ENCODE peak calls at places on chromosomes 2 and 18, in nine cellular contexts. Z is HCEC 1CT; K is right cardiac atrium; T is foreskin fibroblast; L is PC-3; H is left lobe of liver; S is psoas muscle; F is stimulated activated CD4-positive, alpha-beta T cell treated with anti-CD3 and anti-CD28 coated beads, Interleukin-15, amount 100 ng/mL, for 1 hour; V is dermis blood vessel endothelial cell. P is an unnamed sample.

GRCh38 chr18:1306641-1307040 is 402.0 kb downstream of the ADCYAP1 start:
- DNase-seq in Z (no peak), K (no peak), T (no peak), L (no peak), H (no peak), S (no peak), F (no peak), V (no peak), P (no peak)

GRCh38 chr2:128638311-128638710 is 319.6 kb upstream of the HS6ST1 start:
- DNase-seq in Z (no peak), K (no peak), T (no peak), L (no peak), H (peak), S (no peak), F (no peak), V (no peak), P (no peak)

GRCh38 chr2:38754049-38754448 is 2.9 kb upstream of the SRSF7 start:
- DNase-seq in Z (no peak), K (no peak), T (no peak), L (no peak), H (no peak), S (no peak), F (no peak), V (no peak), P (no peak)

GRCh38 chr2:127707890-127708648 is 6.8 kb downstream of the SFT2D3 start:
- DNase-seq in Z (no peak), K (no peak), T (no peak), L (no peak), H (no peak), S (no peak), F (no peak), V (no peak), P (no peak)

GRCh38 chr2:226984461-226985226 is 148.8 kb downstream of the RHBDD1 start:
- DNase-seq in Z (no peak), K (no peak), T (no peak), L (no peak), H (no peak), S (no peak), F (no peak), V (no peak), P (no peak)

GRCh38 chr2:53896864-53897263 is 37.1 kb upstream of the GPR75 start:
- DNase-seq in Z (peak), K (no peak), T (peak), L (peak), H (no peak), S (no peak), F (no peak), V (peak), P (no peak)

GRCh38 chr2:140349695-140350094 is 1569.5 kb upstream of the NXPH2 start:
- DNase-seq in Z (peak), K (no peak), T (no peak), L (peak), H (no peak), S (no peak), F (no peak), V (no peak), P (no peak)

GRCh38 chr2:171810409-171810993 is 83.5 kb downstream of the SLC25A12 start:
- DNase-seq in Z (peak), K (no peak), T (peak), L (no peak), H (no peak), S (no peak), F (no peak), V (no peak), P (no peak)

GRCh38 chr2:195737531-195738162 is 80.6 kb downstream of the SLC39A10 start:
- DNase-seq in Z (peak), K (no peak), T (peak), L (peak), H (no peak), S (no peak), F (no peak), V (peak), P (no peak)

GRCh38 chr2:55550368-55551102 is 31.0 kb downstream of the CFAP36 start:
- DNase-seq in Z (peak), K (no peak), T (peak), L (peak), H (no peak), S (no peak), F (no peak), V (peak), P (no peak)

GRCh38 chr18:10245517-10246175 is 208.8 kb upstream of the APCDD1 start:
- DNase-seq in Z (no peak), K (peak), T (no peak), L (no peak), H (no peak), S (no peak), F (no peak), V (no peak), P (no peak)

GRCh38 chr2:41899189-41899588 is 148.6 kb upstream of the PKDCC start:
- DNase-seq in Z (no peak), K (no peak), T (no peak), L (peak), H (no peak), S (no peak), F (no peak), V (no peak), P (no peak)

GRCh38 chr2:191678437-191679110 is 638 bp downstream of the NABP1 start:
- DNase-seq in Z (peak), K (peak), T (no peak), L (peak), H (peak), S (peak), F (peak), V (peak), P (peak)

GRCh38 chr18:53698907-53699306 is 525.6 kb downstream of the MBD2 start:
- DNase-seq in Z (no peak), K (no peak), T (peak), L (peak), H (no peak), S (no peak), F (no peak), V (no peak), P (no peak)

GRCh38 chr2:42171396-42171971 is 2.3 kb downstream of the EML4 start:
- DNase-seq in Z (no peak), K (no peak), T (no peak), L (no peak), H (no peak), S (no peak), F (no peak), V (peak), P (no peak)

GRCh38 chr2:159098374-159098773 is 129.9 kb downstream of the TANC1 start:
- DNase-seq in Z (no peak), K (no peak), T (no peak), L (peak), H (no peak), S (no peak), F (no peak), V (peak), P (no peak)

GRCh38 chr2:233705911-233706506 is 6.7 kb upstream of the UGT1A5 start:
- DNase-seq in Z (no peak), K (no peak), T (no peak), L (peak), H (peak), S (no peak), F (no peak), V (no peak), P (no peak)

GRCh38 chr18:41624461-41624860 is 330.6 kb upstream of the PIK3C3 start:
- DNase-seq in Z (peak), K (no peak), T (peak), L (no peak), H (no peak), S (no peak), F (no peak), V (no peak), P (no peak)

GRCh38 chr2:100320547-100321180 is 1.6 kb downstream of the LONRF2 start:
- DNase-seq in Z (no peak), K (no peak), T (no peak), L (peak), H (no peak), S (peak), F (no peak), V (no peak), P (no peak)

GRCh38 chr2:240503848-240504247 is 53.9 kb downstream of the ANKMY1 start:
- DNase-seq in Z (no peak), K (no peak), T (no peak), L (no peak), H (peak), S (no peak), F (no peak), V (no peak), P (peak)

GRCh38 chr2:183242937-183243336 is 118.7 kb downstream of the NUP35 start:
- DNase-seq in Z (no peak), K (no peak), T (no peak), L (peak), H (no peak), S (no peak), F (no peak), V (peak), P (no peak)

GRCh38 chr18:34871435-34871834 is 161.3 kb downstream of the DTNA start:
- DNase-seq in Z (no peak), K (no peak), T (no peak), L (no peak), H (no peak), S (no peak), F (no peak), V (peak), P (no peak)

GRCh38 chr18:46001074-46001473 is 33.9 kb upstream of the EPG5 start:
- DNase-seq in Z (no peak), K (no peak), T (no peak), L (no peak), H (no peak), S (no peak), F (no peak), V (no peak), P (no peak)